ENCODE peak calls at places on chromosome 9, in four cellular contexts. N, P, X and M are unnamed samples.

GRCh38 chr9:38226491-38226951 is 157.5 kb upstream of the SHB start:
- DNase-seq in N (no peak), P (no peak), X (peak; percentile 35), M (peak; percentile 52)

GRCh38 chr9:114779352-114779845 is 26.4 kb downstream of the TNFSF15 start:
- DNase-seq in N (peak; percentile 66), P (peak; percentile 21), X (peak; percentile 92), M (peak; percentile 85)

GRCh38 chr9:37155601-37156000 is 35.2 kb downstream of the ZCCHC7 start:
- DNase-seq in N (no peak), P (no peak), X (no peak), M (no peak)

GRCh38 chr9:125649315-125649714 is 57.7 kb downstream of the MAPKAP1 start:
- DNase-seq in N (no peak), P (peak; percentile 71), X (peak; percentile 53), M (peak; percentile 46)

GRCh38 chr9:95815961-95816360 is 59.5 kb upstream of the ERCC6L2 start:
- DNase-seq in N (no peak), P (no peak), X (no peak), M (no peak)

GRCh38 chr9:71725590-71726338 is 42.5 kb downstream of the CEMIP2 start:
- DNase-seq in N (no peak), P (peak; percentile 62), X (peak; percentile 93), M (peak; percentile 97)

GRCh38 chr9:91089405-91090131 is 272.1 kb downstream of the AUH start:
- DNase-seq in N (no peak), P (peak; percentile 60), X (peak; percentile 59), M (peak; percentile 21)

GRCh38 chr9:13568851-13569618 is 289.5 kb upstream of the MPDZ start:
- DNase-seq in N (no peak), P (peak; percentile 6), X (no peak), M (no peak)

GRCh38 chr9:135895202-135895848 is 12.0 kb downstream of the CAMSAP1 start:
- DNase-seq in N (no peak), P (no peak), X (no peak), M (no peak)

GRCh38 chr9:120236596-120236995 is 343.4 kb downstream of the CDK5RAP2 start:
- DNase-seq in N (no peak), P (no peak), X (no peak), M (no peak)

GRCh38 chr9:16986441-16987387 is 116.2 kb upstream of the BNC2 start:
- DNase-seq in N (no peak), P (peak; percentile 63), X (no peak), M (no peak)

GRCh38 chr9:1869843-1870242 is 145.3 kb upstream of the SMARCA2 start:
- DNase-seq in N (no peak), P (peak; percentile 0), X (peak; percentile 29), M (no peak)

GRCh38 chr9:18829858-18830257 is 203.2 kb downstream of the SAXO1 start:
- DNase-seq in N (no peak), P (no peak), X (no peak), M (no peak)

GRCh38 chr9:100011062-100011681 is 87.6 kb downstream of the ERP44 start:
- DNase-seq in N (no peak), P (peak; percentile 45), X (peak; percentile 72), M (peak; percentile 5)

GRCh38 chr9:130508218-130508617 is 63.5 kb downstream of the ASS1 start:
- DNase-seq in N (no peak), P (no peak), X (no peak), M (no peak)

GRCh38 chr9:68530618-68531017 is 10.1 kb downstream of the TMEM252 start:
- DNase-seq in N (peak; percentile 79), P (no peak), X (peak; percentile 18), M (peak; percentile 50)

GRCh38 chr9:117825609-117826347 is 121.6 kb downstream of the TLR4 start:
- DNase-seq in N (no peak), P (no peak), X (no peak), M (no peak)

GRCh38 chr9:117414220-117414905 is 494 bp downstream of the ASTN2 start:
- DNase-seq in N (no peak), P (peak; percentile 40), X (peak; percentile 39), M (no peak)